ENCODE peak calls at places on chromosome X, in six cellular contexts. L is HEK293T, W is activated gamma-delta T cell, T is M059J, R is endothelial cell, J is mucosa of gallbladder. U is an unnamed sample.

GRCh38 chrX:108399427-108400165 is 38.6 kb downstream of the COL4A6 start:
- DNase-seq in W (no peak), L (no peak), T (peak), R (no peak), J (no peak), U (no peak)

GRCh38 chrX:155662297-155662696 is 49.5 kb upstream of the TMLHE start:
- DNase-seq in W (no peak), T (no peak), L (peak), R (no peak), J (no peak), U (no peak)

GRCh38 chrX:14801136-14801535 is 71.7 kb downstream of the FANCB start:
- DNase-seq in T (peak), L (no peak), R (no peak), W (no peak), J (no peak), U (no peak)

GRCh38 chrX:129653181-129653984 is 1.4 kb downstream of the APLN start:
- DNase-seq in W (no peak), L (no peak), R (no peak), T (no peak), J (no peak), U (no peak)

GRCh38 chrX:16212024-16212423 is 44.7 kb downstream of the MAGEB17 start:
- DNase-seq in T (peak), J (no peak), W (no peak), L (no peak), R (no peak), U (no peak)

GRCh38 chrX:40108959-40109287 is 11.2 kb upstream of the BCOR start:
- DNase-seq in L (peak), J (peak), W (peak), R (peak), T (peak), U (peak)

GRCh38 chrX:7146703-7147430 is 645 bp upstream of the STS start:
- DNase-seq in W (no peak), T (no peak), J (peak), L (no peak), R (no peak), U (no peak)

GRCh38 chrX:109830704-109831206 is 97.7 kb upstream of the ACSL4 start:
- DNase-seq in L (no peak), W (no peak), J (no peak), T (peak), R (no peak), U (no peak)

U was measured in effector memory CD4-positive, alpha-beta T cell.